ENCODE peak calls at places on chromosomes 4 and X, in seven cellular contexts. One of them, this sample, is unnamed.

GRCh38 chr4:71862315-71862714 is 78.4 kb upstream of the GC start:
- DNase-seq in hepatocyte: no peak
- DNase-seq in fibroblast of lung: no peak
- DNase-seq in H1: no peak
- DNase-seq in astrocyte: no peak
- DNase-seq in mammary epithelial cell: no peak
- DNase-seq in PC-3: no peak
- DNase-seq in this sample: no peak

GRCh38 chr4:169621754-169622481 is 1.5 kb downstream of the CLCN3 start:
- DNase-seq in hepatocyte: peak; percentile 29
- DNase-seq in fibroblast of lung: peak; percentile 91
- DNase-seq in H1: no peak
- DNase-seq in astrocyte: peak; percentile 74
- DNase-seq in mammary epithelial cell: peak; percentile 58
- DNase-seq in PC-3: peak; percentile 65
- DNase-seq in this sample: no peak

GRCh38 chr4:16158504-16158852 is 67.8 kb downstream of the TAPT1 start:
- DNase-seq in hepatocyte: peak; percentile 64
- DNase-seq in fibroblast of lung: no peak
- DNase-seq in H1: no peak
- DNase-seq in astrocyte: no peak
- DNase-seq in mammary epithelial cell: no peak
- DNase-seq in PC-3: no peak
- DNase-seq in this sample: no peak

GRCh38 chr4:82906469-82906868 is 5.9 kb downstream of the THAP9 start:
- DNase-seq in hepatocyte: no peak
- DNase-seq in fibroblast of lung: no peak
- DNase-seq in H1: no peak
- DNase-seq in astrocyte: no peak
- DNase-seq in mammary epithelial cell: no peak
- DNase-seq in PC-3: no peak
- DNase-seq in this sample: no peak

GRCh38 chrX:19695884-19696283 is 180.6 kb upstream of the MAP3K15 start:
- DNase-seq in hepatocyte: no peak
- DNase-seq in fibroblast of lung: no peak
- DNase-seq in H1: no peak
- DNase-seq in astrocyte: no peak
- DNase-seq in mammary epithelial cell: peak; percentile 47
- DNase-seq in PC-3: peak; percentile 66
- DNase-seq in this sample: no peak

GRCh38 chr4:82798168-82799005 is at the start of gene SCD5:
- DNase-seq in hepatocyte: peak; percentile 80
- DNase-seq in fibroblast of lung: peak; percentile 78
- DNase-seq in H1: peak; percentile 64
- DNase-seq in astrocyte: peak; percentile 73
- DNase-seq in mammary epithelial cell: peak; percentile 86
- DNase-seq in PC-3: peak; percentile 26
- DNase-seq in this sample: no peak

GRCh38 chrX:140091276-140091886 is 126.1 kb upstream of the CXorf66 start:
- DNase-seq in hepatocyte: peak; percentile 37
- DNase-seq in fibroblast of lung: no peak
- DNase-seq in H1: peak; percentile 57
- DNase-seq in astrocyte: no peak
- DNase-seq in mammary epithelial cell: no peak
- DNase-seq in PC-3: no peak
- DNase-seq in this sample: no peak

GRCh38 chr4:878796-879729 is 53.1 kb downstream of the GAK start:
- DNase-seq in hepatocyte: no peak
- DNase-seq in fibroblast of lung: no peak
- DNase-seq in H1: no peak
- DNase-seq in astrocyte: no peak
- DNase-seq in mammary epithelial cell: no peak
- DNase-seq in PC-3: no peak
- DNase-seq in this sample: no peak

GRCh38 chrX:110162131-110162530 is 155.8 kb downstream of the AMMECR1 start:
- DNase-seq in hepatocyte: no peak
- DNase-seq in fibroblast of lung: no peak
- DNase-seq in H1: no peak
- DNase-seq in astrocyte: no peak
- DNase-seq in mammary epithelial cell: no peak
- DNase-seq in PC-3: no peak
- DNase-seq in this sample: no peak

GRCh38 chr4:25129926-25130325 is 30.3 kb downstream of the SEPSECS start:
- DNase-seq in hepatocyte: no peak
- DNase-seq in fibroblast of lung: no peak
- DNase-seq in H1: no peak
- DNase-seq in astrocyte: peak; percentile 67
- DNase-seq in mammary epithelial cell: no peak
- DNase-seq in PC-3: no peak
- DNase-seq in this sample: no peak

GRCh38 chrX:140141444-140142029 is 176.2 kb upstream of the CXorf66 start:
- DNase-seq in hepatocyte: peak; percentile 41
- DNase-seq in fibroblast of lung: peak; percentile 28
- DNase-seq in H1: peak; percentile 55
- DNase-seq in astrocyte: no peak
- DNase-seq in mammary epithelial cell: peak; percentile 8
- DNase-seq in PC-3: peak; percentile 54
- DNase-seq in this sample: peak; percentile 10

GRCh38 chr4:74874785-74875367 is 58.0 kb upstream of the PARM1 start:
- DNase-seq in hepatocyte: peak; percentile 91
- DNase-seq in fibroblast of lung: peak; percentile 91
- DNase-seq in H1: no peak
- DNase-seq in astrocyte: peak; percentile 64
- DNase-seq in mammary epithelial cell: peak; percentile 66
- DNase-seq in PC-3: peak; percentile 80
- DNase-seq in this sample: peak; percentile 85

GRCh38 chr4:123120473-123120872 is 198.1 kb upstream of the NUDT6 start:
- DNase-seq in hepatocyte: no peak
- DNase-seq in fibroblast of lung: peak; percentile 64
- DNase-seq in H1: no peak
- DNase-seq in astrocyte: peak; percentile 46
- DNase-seq in mammary epithelial cell: peak; percentile 52
- DNase-seq in PC-3: peak; percentile 90
- DNase-seq in this sample: no peak

GRCh38 chr4:138275946-138276621 is 33.9 kb upstream of the SLC7A11 start:
- DNase-seq in hepatocyte: no peak
- DNase-seq in fibroblast of lung: peak; percentile 68
- DNase-seq in H1: no peak
- DNase-seq in astrocyte: peak; percentile 84
- DNase-seq in mammary epithelial cell: peak; percentile 81
- DNase-seq in PC-3: peak; percentile 81
- DNase-seq in this sample: no peak

GRCh38 chr4:74314944-74315343 is 6.7 kb downstream of the EPGN start:
- DNase-seq in hepatocyte: no peak
- DNase-seq in fibroblast of lung: no peak
- DNase-seq in H1: no peak
- DNase-seq in astrocyte: no peak
- DNase-seq in mammary epithelial cell: no peak
- DNase-seq in PC-3: peak; percentile 1
- DNase-seq in this sample: no peak

GRCh38 chr4:185902654-185903053 is 90.7 kb upstream of the SORBS2 start:
- DNase-seq in hepatocyte: no peak
- DNase-seq in fibroblast of lung: peak; percentile 12
- DNase-seq in H1: no peak
- DNase-seq in astrocyte: peak; percentile 18
- DNase-seq in mammary epithelial cell: peak; percentile 5
- DNase-seq in PC-3: peak; percentile 15
- DNase-seq in this sample: no peak

DNA sequence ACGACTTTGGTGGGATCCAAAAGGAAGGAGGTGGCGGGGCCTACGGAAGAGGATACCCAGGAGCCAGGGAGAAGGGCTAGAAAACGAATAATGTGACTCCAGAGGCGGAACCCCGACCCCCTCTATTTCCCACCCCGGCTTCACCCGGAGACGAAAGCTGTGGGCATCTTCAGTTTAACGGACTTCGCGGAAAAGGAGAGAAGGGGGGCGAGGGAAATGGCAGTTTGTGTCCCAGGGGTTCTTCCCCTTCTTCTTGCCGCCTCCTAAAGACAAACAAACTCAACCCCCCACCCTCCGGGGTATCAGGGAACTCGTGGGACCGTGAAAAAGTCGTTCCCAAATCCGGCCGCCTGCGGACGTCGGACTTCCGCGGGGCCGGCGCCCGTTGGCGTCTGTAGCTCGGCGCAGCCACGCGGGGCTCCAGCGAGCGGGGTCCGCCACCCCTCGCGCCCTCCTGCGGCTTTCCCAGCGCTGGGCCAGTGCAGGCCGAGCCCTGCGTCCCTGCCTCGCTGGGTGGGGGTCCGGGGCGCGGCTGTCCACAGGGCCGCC is 3.6 kb upstream of the LEF1 start:
- DNase-seq in hepatocyte: peak; percentile 76
- DNase-seq in fibroblast of lung: peak; percentile 29
- DNase-seq in H1: peak; percentile 62
- DNase-seq in astrocyte: peak; percentile 24
- DNase-seq in mammary epithelial cell: no peak
- DNase-seq in PC-3: no peak
- DNase-seq in this sample: no peak
- TF ChIP-seq EZH2 in hepatocyte: no peak
- TF ChIP-seq EZH2 in fibroblast of lung: no peak
- TF ChIP-seq EZH2 in H1: peak; percentile 88
- TF ChIP-seq EZH2 in astrocyte: peak; percentile 27
- TF ChIP-seq EZH2 in mammary epithelial cell: no peak
- TF ChIP-seq EZH2 in PC-3: no peak
- TF ChIP-seq EZH2 in this sample: no peak

DNA sequence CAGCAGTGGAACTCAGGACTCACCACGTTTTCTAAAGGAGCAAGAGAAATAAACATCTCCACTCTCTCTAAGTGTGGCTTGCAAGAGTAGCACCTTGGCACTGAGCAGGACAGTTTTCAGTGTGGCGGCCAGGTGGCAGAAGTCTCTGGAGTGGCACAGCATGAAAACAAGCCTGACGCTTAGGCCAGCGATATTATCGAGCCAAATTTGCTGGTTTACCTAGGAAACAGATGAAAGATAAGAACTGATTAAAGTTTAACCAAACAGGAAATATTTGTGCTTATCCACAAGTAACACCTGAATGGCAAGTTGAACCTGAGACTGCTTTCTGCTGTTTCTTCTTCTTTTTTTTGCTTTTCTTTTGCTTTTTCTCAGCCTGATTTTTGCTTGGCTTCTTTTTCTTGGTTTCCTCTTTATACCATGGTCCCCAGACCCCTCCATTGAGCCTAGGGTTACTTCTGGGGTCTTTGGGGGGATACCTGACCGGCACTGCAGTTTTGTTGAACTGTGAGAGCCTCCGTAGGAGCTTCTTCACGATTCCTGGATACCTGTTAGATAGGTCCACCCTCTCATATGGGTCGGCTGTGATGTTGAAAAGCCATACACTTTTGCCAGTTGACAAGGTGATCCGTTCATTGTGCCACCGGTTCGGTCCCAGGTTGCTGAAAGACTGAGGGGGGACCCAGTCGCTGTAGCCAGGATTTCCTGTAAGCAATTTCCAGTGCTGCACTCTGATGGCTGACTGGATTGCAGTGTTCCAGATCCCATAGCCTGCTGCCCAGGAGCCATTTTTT is 77.3 kb downstream of the ARSJ start:
- DNase-seq in hepatocyte: peak; percentile 63
- DNase-seq in fibroblast of lung: no peak
- DNase-seq in H1: no peak
- DNase-seq in astrocyte: no peak
- DNase-seq in mammary epithelial cell: no peak
- DNase-seq in PC-3: peak; percentile 23
- DNase-seq in this sample: no peak
- H3K4me3 ChIP-seq in hepatocyte: no peak overlapping the region
- H3K4me3 ChIP-seq in fibroblast of lung: no peak overlapping the region
- H3K4me3 ChIP-seq in H1: no peak overlapping the region
- H3K4me3 ChIP-seq in astrocyte: no peak overlapping the region
- H3K4me3 ChIP-seq in mammary epithelial cell: no peak overlapping the region
- H3K4me3 ChIP-seq in PC-3: no peak overlapping the region
- H3K4me3 ChIP-seq in this sample: no peak overlapping the region

GRCh38 chr4:41360214-41360910 is 103.6 kb downstream of the UCHL1 start:
- DNase-seq in hepatocyte: peak; percentile 82
- DNase-seq in fibroblast of lung: peak; percentile 32
- DNase-seq in H1: peak; percentile 68
- DNase-seq in astrocyte: peak; percentile 31
- DNase-seq in mammary epithelial cell: peak; percentile 24
- DNase-seq in PC-3: peak; percentile 67
- DNase-seq in this sample: no peak
- TF ChIP-seq EZH2 in hepatocyte: no peak
- TF ChIP-seq EZH2 in fibroblast of lung: no peak
- TF ChIP-seq EZH2 in H1: no peak
- TF ChIP-seq EZH2 in astrocyte: no peak
- TF ChIP-seq EZH2 in mammary epithelial cell: no peak
- TF ChIP-seq EZH2 in PC-3: no peak
- TF ChIP-seq EZH2 in this sample: no peak

GRCh38 chr4:48483006-48483776 is at the start of gene SLC10A4:
- DNase-seq in hepatocyte: peak; percentile 39
- DNase-seq in fibroblast of lung: no peak
- DNase-seq in H1: peak; percentile 72
- DNase-seq in astrocyte: no peak
- DNase-seq in mammary epithelial cell: no peak
- DNase-seq in PC-3: no peak
- DNase-seq in this sample: no peak

GRCh38 chr4:48481581-48481980 is 1.6 kb upstream of the SLC10A4 start:
- DNase-seq in hepatocyte: no peak
- DNase-seq in fibroblast of lung: no peak
- DNase-seq in H1: no peak
- DNase-seq in astrocyte: no peak
- DNase-seq in mammary epithelial cell: no peak
- DNase-seq in PC-3: no peak
- DNase-seq in this sample: no peak

GRCh38 chr4:48483777-48484493 is 792 bp downstream of the SLC10A4 start:
- DNase-seq in hepatocyte: peak; percentile 11
- DNase-seq in fibroblast of lung: no peak
- DNase-seq in H1: peak; percentile 64
- DNase-seq in astrocyte: no peak
- DNase-seq in mammary epithelial cell: no peak
- DNase-seq in PC-3: no peak
- DNase-seq in this sample: no peak

GRCh38 chr4:48489683-48490011 is 405 bp upstream of the ZAR1 start:
- DNase-seq in hepatocyte: no peak
- DNase-seq in fibroblast of lung: no peak
- DNase-seq in H1: peak; percentile 59
- DNase-seq in astrocyte: no peak
- DNase-seq in mammary epithelial cell: no peak
- DNase-seq in PC-3: no peak
- DNase-seq in this sample: no peak

DNA sequence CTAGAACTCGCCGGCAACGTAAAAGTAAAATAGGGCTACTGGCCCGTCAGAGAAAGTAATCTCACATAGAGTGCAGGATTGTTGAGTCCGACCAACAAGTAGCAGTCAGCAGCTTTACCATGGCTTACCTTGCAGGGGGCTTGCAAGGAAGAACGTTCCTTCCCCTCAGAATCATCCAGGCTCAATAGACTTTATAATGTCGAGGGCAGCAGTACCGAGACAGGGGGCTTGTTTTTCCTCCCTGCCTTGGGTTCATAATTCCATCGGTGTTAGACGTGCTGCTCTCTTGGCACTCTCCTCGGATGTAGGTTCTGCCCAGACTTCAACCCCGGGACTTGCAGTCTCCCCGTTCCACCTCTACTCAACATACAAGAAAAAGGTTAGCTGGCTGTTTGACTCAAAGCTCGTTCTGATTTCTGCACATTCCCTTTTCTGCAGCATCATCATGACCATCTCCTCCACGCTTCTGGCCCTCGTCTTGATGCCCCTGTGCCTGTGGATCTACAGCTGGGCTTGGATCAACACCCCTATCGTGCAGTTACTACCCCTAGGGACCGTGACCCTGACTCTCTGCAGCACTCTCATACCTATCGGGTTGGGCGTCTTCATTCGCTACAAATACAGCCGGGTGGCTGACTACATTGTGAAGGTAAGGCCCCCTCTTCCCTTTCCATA is 1.5 kb downstream of the SLC10A4 start:
- DNase-seq in hepatocyte: no peak
- DNase-seq in fibroblast of lung: no peak
- DNase-seq in H1: peak; percentile 54
- DNase-seq in astrocyte: no peak
- DNase-seq in mammary epithelial cell: no peak
- DNase-seq in PC-3: no peak
- DNase-seq in this sample: no peak
- H3K4me3 ChIP-seq in hepatocyte: no peak overlapping the region
- H3K4me3 ChIP-seq in fibroblast of lung: no peak overlapping the region
- H3K4me3 ChIP-seq in H1: peak overlapping the region; percentile 20
- H3K4me3 ChIP-seq in astrocyte: no peak overlapping the region
- H3K4me3 ChIP-seq in mammary epithelial cell: no peak overlapping the region
- H3K4me3 ChIP-seq in PC-3: no peak overlapping the region
- H3K4me3 ChIP-seq in this sample: no peak overlapping the region

This sample was measured in SK-N-MC.